ENCODE peak calls at places on chromosomes 1 and 21, in eight cellular contexts. One of them, this sample, is unnamed.

GRCh38 chr1:218991089-218991488 is 182.6 kb upstream of the LYPLAL1 start:
- DNase-seq in activated T-helper 1 cell treated with Interleukin-2 at 50 U/mL for 16 hours: no peak
- DNase-seq in NCI-H226: no peak
- DNase-seq in mammary epithelial cell: no peak
- DNase-seq in EH: peak; percentile 64
- DNase-seq in COLO829: no peak
- DNase-seq in T47D: no peak
- DNase-seq in SW 1271: no peak
- DNase-seq in this sample: no peak

GRCh38 chr21:39314155-39315027 is 959 bp upstream of the BRWD1 start:
- DNase-seq in NCI-H226: peak; percentile 61
- DNase-seq in activated T-helper 1 cell treated with Interleukin-2 at 50 U/mL for 16 hours: peak; percentile 22
- DNase-seq in SW 1271: no peak
- DNase-seq in COLO829: peak; percentile 16
- DNase-seq in EH: peak; percentile 76
- DNase-seq in T47D: peak; percentile 26
- DNase-seq in mammary epithelial cell: peak; percentile 67
- DNase-seq in this sample: no peak

GRCh38 chr21:45153358-45154318 is 79.3 kb downstream of the ADARB1 start:
- DNase-seq in NCI-H226: no peak
- DNase-seq in T47D: no peak
- DNase-seq in SW 1271: no peak
- DNase-seq in mammary epithelial cell: no peak
- DNase-seq in EH: peak; percentile 89
- DNase-seq in COLO829: no peak
- DNase-seq in activated T-helper 1 cell treated with Interleukin-2 at 50 U/mL for 16 hours: no peak
- DNase-seq in this sample: no peak

GRCh38 chr1:201361652-201362504 is 15.6 kb downstream of the TNNT2 start:
- DNase-seq in mammary epithelial cell: peak; percentile 29
- DNase-seq in SW 1271: no peak
- DNase-seq in T47D: peak; percentile 93
- DNase-seq in activated T-helper 1 cell treated with Interleukin-2 at 50 U/mL for 16 hours: no peak
- DNase-seq in EH: peak; percentile 60
- DNase-seq in NCI-H226: no peak
- DNase-seq in COLO829: peak; percentile 87
- DNase-seq in this sample: no peak

GRCh38 chr1:20725189-20726106 is 7.1 kb downstream of the SH2D5 start:
- DNase-seq in COLO829: no peak
- DNase-seq in T47D: no peak
- DNase-seq in NCI-H226: peak; percentile 66
- DNase-seq in EH: peak; percentile 58
- DNase-seq in SW 1271: no peak
- DNase-seq in mammary epithelial cell: peak; percentile 88
- DNase-seq in activated T-helper 1 cell treated with Interleukin-2 at 50 U/mL for 16 hours: no peak
- DNase-seq in this sample: no peak

GRCh38 chr1:201880928-201881571 is 7.6 kb upstream of the SHISA4 start:
- DNase-seq in T47D: no peak
- DNase-seq in SW 1271: no peak
- DNase-seq in activated T-helper 1 cell treated with Interleukin-2 at 50 U/mL for 16 hours: no peak
- DNase-seq in mammary epithelial cell: no peak
- DNase-seq in EH: no peak
- DNase-seq in COLO829: no peak
- DNase-seq in NCI-H226: no peak
- DNase-seq in this sample: no peak

GRCh38 chr1:8015036-8015808 is 10.9 kb downstream of the ERRFI1 start:
- DNase-seq in EH: peak; percentile 89
- DNase-seq in COLO829: peak; percentile 69
- DNase-seq in mammary epithelial cell: peak; percentile 78
- DNase-seq in SW 1271: peak; percentile 27
- DNase-seq in activated T-helper 1 cell treated with Interleukin-2 at 50 U/mL for 16 hours: no peak
- DNase-seq in T47D: no peak
- DNase-seq in NCI-H226: peak; percentile 70
- DNase-seq in this sample: no peak

GRCh38 chr1:44084998-44085675 is 33.5 kb upstream of the KLF17 start:
- DNase-seq in T47D: no peak
- DNase-seq in activated T-helper 1 cell treated with Interleukin-2 at 50 U/mL for 16 hours: no peak
- DNase-seq in COLO829: peak; percentile 45
- DNase-seq in NCI-H226: peak; percentile 89
- DNase-seq in EH: peak; percentile 88
- DNase-seq in SW 1271: peak; percentile 29
- DNase-seq in mammary epithelial cell: peak; percentile 44
- DNase-seq in this sample: peak; percentile 15

GRCh38 chr1:101833312-101833711 is 163.4 kb downstream of the OLFM3 start:
- DNase-seq in COLO829: no peak
- DNase-seq in activated T-helper 1 cell treated with Interleukin-2 at 50 U/mL for 16 hours: no peak
- DNase-seq in EH: no peak
- DNase-seq in SW 1271: no peak
- DNase-seq in T47D: no peak
- DNase-seq in NCI-H226: no peak
- DNase-seq in mammary epithelial cell: peak; percentile 0
- DNase-seq in this sample: no peak

GRCh38 chr1:117229217-117229616 is 18.5 kb upstream of the VTCN1 start:
- DNase-seq in T47D: no peak
- DNase-seq in NCI-H226: no peak
- DNase-seq in COLO829: no peak
- DNase-seq in activated T-helper 1 cell treated with Interleukin-2 at 50 U/mL for 16 hours: no peak
- DNase-seq in EH: no peak
- DNase-seq in SW 1271: no peak
- DNase-seq in mammary epithelial cell: no peak
- DNase-seq in this sample: no peak

GRCh38 chr1:64514197-64514765 is 44.4 kb downstream of the CACHD1 start:
- DNase-seq in mammary epithelial cell: peak; percentile 4
- DNase-seq in NCI-H226: peak; percentile 68
- DNase-seq in EH: peak; percentile 90
- DNase-seq in activated T-helper 1 cell treated with Interleukin-2 at 50 U/mL for 16 hours: no peak
- DNase-seq in T47D: no peak
- DNase-seq in SW 1271: no peak
- DNase-seq in COLO829: no peak
- DNase-seq in this sample: no peak

GRCh38 chr1:235423214-235423652 is 56.0 kb downstream of the TBCE start:
- DNase-seq in mammary epithelial cell: no peak
- DNase-seq in T47D: no peak
- DNase-seq in EH: no peak
- DNase-seq in NCI-H226: no peak
- DNase-seq in SW 1271: no peak
- DNase-seq in activated T-helper 1 cell treated with Interleukin-2 at 50 U/mL for 16 hours: no peak
- DNase-seq in COLO829: no peak
- DNase-seq in this sample: no peak

GRCh38 chr1:41557751-41558455 is 73.4 kb upstream of the EDN2 start:
- DNase-seq in SW 1271: no peak
- DNase-seq in COLO829: no peak
- DNase-seq in T47D: no peak
- DNase-seq in activated T-helper 1 cell treated with Interleukin-2 at 50 U/mL for 16 hours: no peak
- DNase-seq in NCI-H226: no peak
- DNase-seq in EH: no peak
- DNase-seq in mammary epithelial cell: no peak
- DNase-seq in this sample: no peak

GRCh38 chr1:165287329-165287728 is 69.2 kb downstream of the LMX1A start:
- DNase-seq in NCI-H226: no peak
- DNase-seq in EH: no peak
- DNase-seq in mammary epithelial cell: no peak
- DNase-seq in COLO829: no peak
- DNase-seq in activated T-helper 1 cell treated with Interleukin-2 at 50 U/mL for 16 hours: no peak
- DNase-seq in SW 1271: no peak
- DNase-seq in T47D: no peak
- DNase-seq in this sample: no peak

GRCh38 chr1:118877668-118878067 is 110.5 kb downstream of the TBX15 start:
- DNase-seq in COLO829: no peak
- DNase-seq in NCI-H226: no peak
- DNase-seq in activated T-helper 1 cell treated with Interleukin-2 at 50 U/mL for 16 hours: no peak
- DNase-seq in SW 1271: no peak
- DNase-seq in T47D: no peak
- DNase-seq in mammary epithelial cell: no peak
- DNase-seq in EH: no peak
- DNase-seq in this sample: no peak

GRCh38 chr21:45637883-45638282 is 5.6 kb upstream of the PCBP3 start:
- DNase-seq in COLO829: no peak
- DNase-seq in NCI-H226: no peak
- DNase-seq in mammary epithelial cell: no peak
- DNase-seq in SW 1271: no peak
- DNase-seq in activated T-helper 1 cell treated with Interleukin-2 at 50 U/mL for 16 hours: no peak
- DNase-seq in T47D: no peak
- DNase-seq in EH: no peak
- DNase-seq in this sample: no peak

GRCh38 chr1:116748272-116748671 is 6.0 kb upstream of the CD2 start:
- DNase-seq in SW 1271: no peak
- DNase-seq in EH: no peak
- DNase-seq in COLO829: no peak
- DNase-seq in T47D: no peak
- DNase-seq in NCI-H226: no peak
- DNase-seq in activated T-helper 1 cell treated with Interleukin-2 at 50 U/mL for 16 hours: no peak
- DNase-seq in mammary epithelial cell: no peak
- DNase-seq in this sample: no peak

GRCh38 chr1:11479375-11479979 is 522 bp downstream of the DISP3 start:
- DNase-seq in NCI-H226: no peak
- DNase-seq in T47D: no peak
- DNase-seq in mammary epithelial cell: no peak
- DNase-seq in SW 1271: no peak
- DNase-seq in activated T-helper 1 cell treated with Interleukin-2 at 50 U/mL for 16 hours: no peak
- DNase-seq in COLO829: no peak
- DNase-seq in EH: no peak
- DNase-seq in this sample: no peak

GRCh38 chr1:78254517-78254916 is 208.8 kb downstream of the GIPC2 start:
- DNase-seq in COLO829: no peak
- DNase-seq in T47D: no peak
- DNase-seq in NCI-H226: peak; percentile 21
- DNase-seq in activated T-helper 1 cell treated with Interleukin-2 at 50 U/mL for 16 hours: no peak
- DNase-seq in EH: peak; percentile 87
- DNase-seq in SW 1271: no peak
- DNase-seq in mammary epithelial cell: peak; percentile 89
- DNase-seq in this sample: no peak

GRCh38 chr1:223731076-223731770 is 18.9 kb downstream of the CAPN2 start:
- DNase-seq in activated T-helper 1 cell treated with Interleukin-2 at 50 U/mL for 16 hours: no peak
- DNase-seq in T47D: no peak
- DNase-seq in mammary epithelial cell: no peak
- DNase-seq in EH: peak; percentile 63
- DNase-seq in NCI-H226: peak; percentile 40
- DNase-seq in COLO829: no peak
- DNase-seq in SW 1271: no peak
- DNase-seq in this sample: no peak

GRCh38 chr1:220604921-220605320 is 77.0 kb downstream of the MARK1 start:
- DNase-seq in NCI-H226: no peak
- DNase-seq in SW 1271: no peak
- DNase-seq in EH: no peak
- DNase-seq in activated T-helper 1 cell treated with Interleukin-2 at 50 U/mL for 16 hours: no peak
- DNase-seq in COLO829: no peak
- DNase-seq in T47D: no peak
- DNase-seq in mammary epithelial cell: no peak
- DNase-seq in this sample: no peak

GRCh38 chr1:156816561-156817328 is at the start of gene SH2D2A:
- DNase-seq in EH: peak; percentile 42
- DNase-seq in COLO829: no peak
- DNase-seq in SW 1271: no peak
- DNase-seq in NCI-H226: peak; percentile 9
- DNase-seq in mammary epithelial cell: peak; percentile 77
- DNase-seq in T47D: no peak
- DNase-seq in activated T-helper 1 cell treated with Interleukin-2 at 50 U/mL for 16 hours: peak; percentile 88
- DNase-seq in this sample: no peak

GRCh38 chr21:37119421-37120218 is 46.6 kb downstream of the TTC3 start:
- DNase-seq in mammary epithelial cell: no peak
- DNase-seq in COLO829: no peak
- DNase-seq in EH: no peak
- DNase-seq in activated T-helper 1 cell treated with Interleukin-2 at 50 U/mL for 16 hours: no peak
- DNase-seq in T47D: no peak
- DNase-seq in NCI-H226: peak; percentile 59
- DNase-seq in SW 1271: no peak
- DNase-seq in this sample: no peak